ENCODE peak calls at places on chromosome 6, in five cellular contexts. K is psoas muscle, D is heart left ventricle, X is cardiac muscle cell, T is A549. J is an unnamed sample.

GRCh38 chr6:31575952-31576684 is 753 bp downstream of the TNF start:
- DNase-seq in T (no peak), K (no peak), X (no peak), D (no peak), J (no peak)

GRCh38 chr6:31739639-31740396 is at the start of gene MSH5:
- DNase-seq in D (peak; percentile 98), X (peak; percentile 99), T (peak; percentile 92), K (peak; percentile 97), J (peak; percentile 99)

GRCh38 chr6:10146723-10147451 is 268.0 kb downstream of the TFAP2A start:
- DNase-seq in D (no peak), K (no peak), T (peak; percentile 21), X (peak; percentile 39), J (no peak)

GRCh38 chr6:17877196-17877889 is 110.1 kb downstream of the KIF13A start:
- DNase-seq in K (no peak), X (no peak), T (peak; percentile 21), D (no peak), J (no peak)

GRCh38 chr6:169529931-169530761 is 171.7 kb downstream of the WDR27 start:
- DNase-seq in D (no peak), K (peak; percentile 35), X (no peak), T (peak; percentile 5), J (peak; percentile 72)

GRCh38 chr6:33744001-33744848 is 2.5 kb downstream of the IP6K3 start:
- DNase-seq in X (peak; percentile 79), K (peak; percentile 83), T (peak; percentile 69), D (peak; percentile 59), J (peak; percentile 79)

GRCh38 chr6:75349262-75349984 is 64.8 kb upstream of the TMEM30A start:
- DNase-seq in X (peak; percentile 86), T (no peak), D (peak; percentile 43), K (peak; percentile 21), J (peak; percentile 58)

GRCh38 chr6:21678990-21679389 is 85.4 kb downstream of the SOX4 start:
- DNase-seq in K (no peak), X (no peak), T (peak; percentile 32), D (no peak), J (no peak)

GRCh38 chr6:98944598-98945011 is 3.1 kb downstream of the FBXL4 start:
- DNase-seq in K (no peak), D (no peak), T (no peak), X (no peak), J (no peak)

GRCh38 chr6:1390805-1391511 is 1.6 kb downstream of the FOXF2 start:
- DNase-seq in K (no peak), X (no peak), D (no peak), T (no peak), J (no peak)

GRCh38 chr6:127854009-127854408 is 46.8 kb downstream of the THEMIS start:
- DNase-seq in T (no peak), K (no peak), X (no peak), D (no peak), J (no peak)

GRCh38 chr6:18763086-18763485 is 375.9 kb downstream of the RNF144B start:
- DNase-seq in X (no peak), T (no peak), K (no peak), D (no peak), J (no peak)

GRCh38 chr6:167796668-167797031 is 30.1 kb upstream of the AFDN start:
- DNase-seq in D (peak; percentile 41), X (no peak), K (no peak), T (no peak), J (peak; percentile 59)

GRCh38 chr6:157020398-157021266 is 243.5 kb downstream of the ARID1B start:
- DNase-seq in K (peak; percentile 58), T (peak; percentile 52), D (peak; percentile 65), X (peak; percentile 63), J (no peak)

GRCh38 chr6:37612475-37612874 is 85.2 kb downstream of the MDGA1 start:
- DNase-seq in D (no peak), X (no peak), T (no peak), K (no peak), J (no peak)

GRCh38 chr6:154154389-154154967 is 115.4 kb downstream of the OPRM1 start:
- DNase-seq in D (peak; percentile 44), K (no peak), T (no peak), X (peak; percentile 83), J (no peak)

GRCh38 chr6:150567823-150568383 is 31.8 kb upstream of the PLEKHG1 start:
- DNase-seq in K (no peak), D (no peak), X (peak; percentile 78), T (no peak), J (no peak)

GRCh38 chr6:26157838-26158580 is 70.8 kb downstream of the HFE start:
- DNase-seq in X (peak; percentile 95), T (peak; percentile 87), D (peak; percentile 85), K (peak; percentile 67), J (peak; percentile 72)

GRCh38 chr6:163306000-163306399 is 108.5 kb upstream of the QKI start:
- DNase-seq in T (no peak), K (no peak), X (no peak), D (no peak), J (no peak)

GRCh38 chr6:100573169-100573568 is 108.4 kb upstream of the SIM1 start:
- DNase-seq in D (no peak), T (peak; percentile 4), X (peak; percentile 8), K (no peak), J (no peak)

GRCh38 chr6:12384417-12384912 is 94.3 kb downstream of the EDN1 start:
- DNase-seq in K (no peak), X (no peak), T (no peak), D (no peak), J (no peak)

GRCh38 chr6:101509556-101509955 is 116.0 kb downstream of the GRIK2 start:
- DNase-seq in T (no peak), X (no peak), D (no peak), K (no peak), J (no peak)

GRCh38 chr6:98014791-98015201 is 731.8 kb upstream of the MMS22L start:
- DNase-seq in D (no peak), K (no peak), T (no peak), X (no peak), J (no peak)

GRCh38 chr6:153312633-153313032 is 181.6 kb upstream of the RGS17 start:
- DNase-seq in T (peak; percentile 14), X (peak; percentile 53), D (no peak), K (peak; percentile 13), J (peak; percentile 20)

GRCh38 chr6:101597711-101598110 is 204.2 kb downstream of the GRIK2 start:
- DNase-seq in K (no peak), T (no peak), D (no peak), X (no peak), J (no peak)

DNA sequence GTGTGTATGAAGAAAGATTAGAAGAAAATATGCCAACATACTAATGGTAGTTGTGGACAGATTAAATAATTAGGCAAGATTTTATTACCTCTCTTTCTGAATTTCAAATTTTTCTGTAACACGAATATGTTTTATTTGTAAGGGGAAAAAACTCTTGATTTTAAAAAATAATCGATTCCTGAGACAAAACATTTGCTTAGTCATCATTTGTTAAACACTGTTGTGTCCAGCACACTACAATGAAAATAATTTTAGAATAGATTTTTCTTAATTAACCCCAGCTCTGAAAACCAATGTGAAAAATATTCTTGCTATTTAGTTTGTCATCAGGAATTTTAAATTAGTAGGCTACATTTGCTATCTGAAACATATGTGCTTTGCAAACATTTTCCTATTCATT is 253.0 kb downstream of the TRDN start:
- DNase-seq in T (no peak), D (no peak), X (no peak), K (no peak), J (no peak)
- TF ChIP-seq CTCF in T (no peak), D (no peak), X (no peak), K (no peak), J (no peak)

GRCh38 chr6:54427396-54427910 is 119.2 kb downstream of the TINAG start:
- DNase-seq in X (no peak), D (no peak), T (no peak), K (no peak), J (no peak)

GRCh38 chr6:54428437-54428836 is 120.2 kb downstream of the TINAG start:
- DNase-seq in K (no peak), T (no peak), D (no peak), X (no peak), J (no peak)

GRCh38 chr6:54426995-54427394 is 118.8 kb downstream of the TINAG start:
- DNase-seq in T (no peak), D (no peak), K (no peak), X (no peak), J (no peak)

DNA sequence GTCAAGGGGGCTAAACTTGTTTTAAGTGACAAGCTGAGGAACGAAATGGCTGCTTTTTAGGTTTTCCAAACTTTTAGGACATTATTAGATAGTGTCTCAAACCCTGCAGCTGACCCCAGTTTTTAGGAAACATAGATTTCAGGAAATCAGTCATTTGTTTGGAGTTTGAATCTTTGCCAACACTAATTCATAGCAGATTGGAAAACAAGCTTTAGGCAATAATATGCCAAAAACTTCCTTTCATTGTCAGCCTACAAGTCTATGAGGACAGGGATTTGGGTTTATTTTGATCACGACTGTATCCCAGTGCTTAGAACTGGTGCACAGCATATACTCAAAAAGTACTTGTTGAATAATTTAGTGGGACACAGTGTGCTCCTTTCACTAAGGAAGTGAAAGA is 123.2 kb downstream of the TINAG start:
- DNase-seq in T (no peak), X (no peak), D (no peak), K (no peak), J (no peak)
- TF ChIP-seq CTCF in T (no peak), X (no peak), D (no peak), K (no peak), J (no peak)

DNA sequence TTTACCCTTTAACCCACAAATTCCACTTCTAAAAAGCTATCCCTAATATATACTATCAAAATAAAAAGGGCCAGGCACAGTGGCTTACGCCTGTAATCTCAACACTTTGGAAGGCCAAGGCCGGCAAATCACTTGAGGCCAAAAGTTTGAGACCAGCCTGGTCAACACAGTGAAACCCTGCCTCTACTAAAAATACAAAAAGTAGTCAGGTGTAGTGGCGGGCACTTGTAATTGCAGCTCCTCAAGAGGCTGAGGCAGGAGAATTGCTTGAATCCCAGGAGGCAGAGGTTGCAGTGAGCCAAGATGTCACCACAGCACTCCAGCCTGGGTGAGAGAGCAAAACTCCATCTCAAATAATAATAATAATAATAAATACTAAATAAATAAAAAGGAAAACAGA is 82.5 kb downstream of the TRIM27 start:
- DNase-seq in K (no peak), X (no peak), T (no peak), D (no peak), J (no peak)
- TF ChIP-seq CTCF in K (no peak), X (no peak), T (no peak), D (no peak), J (no peak)

GRCh38 chr6:111666812-111667211 is 61.1 kb upstream of the TRAF3IP2 start:
- DNase-seq in X (no peak), T (no peak), K (no peak), D (no peak), J (no peak)

GRCh38 chr6:111667921-111668320 is 62.2 kb upstream of the TRAF3IP2 start:
- DNase-seq in T (no peak), X (no peak), D (no peak), K (no peak), J (no peak)

GRCh38 chr6:111669326-111669725 is 63.6 kb upstream of the TRAF3IP2 start:
- DNase-seq in T (no peak), X (no peak), D (no peak), K (no peak), J (no peak)

GRCh38 chr6:111664565-111665039 is 58.9 kb upstream of the TRAF3IP2 start:
- DNase-seq in T (no peak), K (no peak), D (no peak), X (no peak), J (no peak)

DNA sequence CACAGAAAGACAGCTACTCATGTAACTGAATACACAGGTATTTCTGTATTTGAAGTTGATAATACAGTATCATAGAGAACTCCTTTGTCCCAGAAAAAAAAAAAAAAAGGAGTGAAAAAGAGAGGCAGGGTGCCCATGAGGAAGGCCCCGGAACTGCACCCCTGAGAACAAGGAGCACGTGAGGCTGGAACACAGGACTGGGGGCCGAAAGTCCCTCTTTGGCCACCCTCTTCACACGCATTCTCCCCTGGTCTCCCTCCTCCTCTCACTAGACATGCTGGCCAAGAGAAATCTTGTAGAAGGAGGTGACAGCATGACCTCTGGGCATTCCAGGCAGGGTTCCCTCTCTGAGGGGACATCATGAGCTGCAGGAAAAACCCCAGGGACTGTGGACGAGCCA is 62.7 kb upstream of the TRAF3IP2 start:
- DNase-seq in K (no peak), T (peak; percentile 17), D (no peak), X (no peak), J (no peak)
- TF ChIP-seq CTCF in K (peak; percentile 48), T (no peak), D (no peak), X (peak; percentile 36), J (peak; percentile 13)